ENCODE peak calls at places on chromosomes 7 and 10, in eight cellular contexts. One of them, this sample, is unnamed.

GRCh38 chr10:42477170-42477569 is 161.2 kb downstream of the ZNF33B start:
- DNase-seq in upper lobe of left lung: peak; percentile 59
- DNase-seq in pancreas: no peak
- DNase-seq in transverse colon: no peak
- DNase-seq in breast epithelium: no peak
- DNase-seq in lower lobe of right lung: no peak
- DNase-seq in psoas muscle: no peak
- DNase-seq in stomach: no peak
- DNase-seq in this sample: no peak

GRCh38 chr7:118573065-118573464 is 348.6 kb downstream of the ANKRD7 start:
- DNase-seq in upper lobe of left lung: no peak
- DNase-seq in pancreas: no peak
- DNase-seq in transverse colon: no peak
- DNase-seq in breast epithelium: no peak
- DNase-seq in lower lobe of right lung: no peak
- DNase-seq in psoas muscle: peak; percentile 75
- DNase-seq in stomach: no peak
- DNase-seq in this sample: no peak

GRCh38 chr10:49272251-49273081 is 26.5 kb upstream of the C10orf71 start:
- DNase-seq in upper lobe of left lung: peak; percentile 50
- DNase-seq in pancreas: no peak
- DNase-seq in transverse colon: no peak
- DNase-seq in breast epithelium: no peak
- DNase-seq in lower lobe of right lung: no peak
- DNase-seq in psoas muscle: peak; percentile 90
- DNase-seq in stomach: no peak
- DNase-seq in this sample: no peak

GRCh38 chr7:22016547-22016946 is 70.8 kb upstream of the CDCA7L start:
- DNase-seq in upper lobe of left lung: no peak
- DNase-seq in pancreas: no peak
- DNase-seq in transverse colon: no peak
- DNase-seq in breast epithelium: no peak
- DNase-seq in lower lobe of right lung: no peak
- DNase-seq in psoas muscle: no peak
- DNase-seq in stomach: no peak
- DNase-seq in this sample: no peak

GRCh38 chr7:139284252-139284896 is 53.3 kb downstream of the UBN2 start:
- DNase-seq in upper lobe of left lung: no peak
- DNase-seq in pancreas: no peak
- DNase-seq in transverse colon: peak; percentile 17
- DNase-seq in breast epithelium: no peak
- DNase-seq in lower lobe of right lung: no peak
- DNase-seq in psoas muscle: no peak
- DNase-seq in stomach: no peak
- DNase-seq in this sample: no peak

GRCh38 chr10:6009159-6009558 is 31.8 kb upstream of the IL15RA start:
- DNase-seq in upper lobe of left lung: no peak
- DNase-seq in pancreas: no peak
- DNase-seq in transverse colon: no peak
- DNase-seq in breast epithelium: no peak
- DNase-seq in lower lobe of right lung: no peak
- DNase-seq in psoas muscle: no peak
- DNase-seq in stomach: no peak
- DNase-seq in this sample: no peak

GRCh38 chr7:146772581-146772980 is 656.0 kb downstream of the CNTNAP2 start:
- DNase-seq in upper lobe of left lung: no peak
- DNase-seq in pancreas: no peak
- DNase-seq in transverse colon: no peak
- DNase-seq in breast epithelium: no peak
- DNase-seq in lower lobe of right lung: no peak
- DNase-seq in psoas muscle: no peak
- DNase-seq in stomach: no peak
- DNase-seq in this sample: no peak

GRCh38 chr7:2476776-2477446 is 713 bp upstream of the GRIFIN start:
- DNase-seq in upper lobe of left lung: peak; percentile 82
- DNase-seq in pancreas: no peak
- DNase-seq in transverse colon: no peak
- DNase-seq in breast epithelium: no peak
- DNase-seq in lower lobe of right lung: no peak
- DNase-seq in psoas muscle: no peak
- DNase-seq in stomach: no peak
- DNase-seq in this sample: no peak

GRCh38 chr10:123154943-123155505 is 822 bp downstream of the BUB3 start:
- DNase-seq in upper lobe of left lung: no peak
- DNase-seq in pancreas: no peak
- DNase-seq in transverse colon: peak; percentile 52
- DNase-seq in breast epithelium: no peak
- DNase-seq in lower lobe of right lung: peak; percentile 66
- DNase-seq in psoas muscle: no peak
- DNase-seq in stomach: no peak
- DNase-seq in this sample: no peak

GRCh38 chr10:71179382-71179781 is 33.0 kb upstream of the UNC5B start:
- DNase-seq in upper lobe of left lung: peak; percentile 18
- DNase-seq in pancreas: no peak
- DNase-seq in transverse colon: no peak
- DNase-seq in breast epithelium: no peak
- DNase-seq in lower lobe of right lung: no peak
- DNase-seq in psoas muscle: no peak
- DNase-seq in stomach: no peak
- DNase-seq in this sample: no peak

GRCh38 chr7:143295870-143296269 is 7.7 kb downstream of the CASP2 start:
- DNase-seq in upper lobe of left lung: no peak
- DNase-seq in pancreas: no peak
- DNase-seq in transverse colon: no peak
- DNase-seq in breast epithelium: no peak
- DNase-seq in lower lobe of right lung: no peak
- DNase-seq in psoas muscle: no peak
- DNase-seq in stomach: no peak
- DNase-seq in this sample: no peak

GRCh38 chr10:71263376-71263775 is 51.0 kb downstream of the UNC5B start:
- DNase-seq in upper lobe of left lung: no peak
- DNase-seq in pancreas: no peak
- DNase-seq in transverse colon: no peak
- DNase-seq in breast epithelium: no peak
- DNase-seq in lower lobe of right lung: no peak
- DNase-seq in psoas muscle: no peak
- DNase-seq in stomach: no peak
- DNase-seq in this sample: no peak

GRCh38 chr10:133464582-133465031 is 10.9 kb downstream of the SCART1 start:
- DNase-seq in upper lobe of left lung: peak; percentile 65
- DNase-seq in pancreas: no peak
- DNase-seq in transverse colon: no peak
- DNase-seq in breast epithelium: no peak
- DNase-seq in lower lobe of right lung: no peak
- DNase-seq in psoas muscle: peak; percentile 42
- DNase-seq in stomach: no peak
- DNase-seq in this sample: no peak

GRCh38 chr7:30880090-30880704 is 31.5 kb upstream of the AQP1 start:
- DNase-seq in upper lobe of left lung: no peak
- DNase-seq in pancreas: no peak
- DNase-seq in transverse colon: no peak
- DNase-seq in breast epithelium: no peak
- DNase-seq in lower lobe of right lung: no peak
- DNase-seq in psoas muscle: no peak
- DNase-seq in stomach: no peak
- DNase-seq in this sample: no peak

GRCh38 chr10:5323446-5323845 is 41.3 kb upstream of the UCN3 start:
- DNase-seq in upper lobe of left lung: no peak
- DNase-seq in pancreas: no peak
- DNase-seq in transverse colon: no peak
- DNase-seq in breast epithelium: no peak
- DNase-seq in lower lobe of right lung: no peak
- DNase-seq in psoas muscle: no peak
- DNase-seq in stomach: no peak
- DNase-seq in this sample: no peak

GRCh38 chr7:105439174-105439893 is 50.6 kb upstream of the SRPK2 start:
- DNase-seq in upper lobe of left lung: no peak
- DNase-seq in pancreas: no peak
- DNase-seq in transverse colon: peak; percentile 22
- DNase-seq in breast epithelium: no peak
- DNase-seq in lower lobe of right lung: no peak
- DNase-seq in psoas muscle: no peak
- DNase-seq in stomach: peak; percentile 37
- DNase-seq in this sample: no peak

GRCh38 chr7:24401628-24402593 is 117.9 kb downstream of the NPY start:
- DNase-seq in upper lobe of left lung: no peak
- DNase-seq in pancreas: no peak
- DNase-seq in transverse colon: no peak
- DNase-seq in breast epithelium: no peak
- DNase-seq in lower lobe of right lung: no peak
- DNase-seq in psoas muscle: no peak
- DNase-seq in stomach: no peak
- DNase-seq in this sample: no peak

GRCh38 chr10:91652364-91652763 is 19.5 kb upstream of the PPP1R3C start:
- DNase-seq in upper lobe of left lung: no peak
- DNase-seq in pancreas: no peak
- DNase-seq in transverse colon: no peak
- DNase-seq in breast epithelium: no peak
- DNase-seq in lower lobe of right lung: no peak
- DNase-seq in psoas muscle: no peak
- DNase-seq in stomach: no peak
- DNase-seq in this sample: no peak

GRCh38 chr10:95458014-95458413 is 103.2 kb downstream of the SORBS1 start:
- DNase-seq in upper lobe of left lung: no peak
- DNase-seq in pancreas: no peak
- DNase-seq in transverse colon: no peak
- DNase-seq in breast epithelium: no peak
- DNase-seq in lower lobe of right lung: no peak
- DNase-seq in psoas muscle: no peak
- DNase-seq in stomach: no peak
- DNase-seq in this sample: no peak

GRCh38 chr10:306654-307185 is 171.5 kb downstream of the ZMYND11 start:
- DNase-seq in upper lobe of left lung: no peak
- DNase-seq in pancreas: peak; percentile 55
- DNase-seq in transverse colon: no peak
- DNase-seq in breast epithelium: no peak
- DNase-seq in lower lobe of right lung: no peak
- DNase-seq in psoas muscle: no peak
- DNase-seq in stomach: no peak
- DNase-seq in this sample: no peak

GRCh38 chr10:101085846-101086245 is 24.1 kb downstream of the KAZALD1 start:
- DNase-seq in upper lobe of left lung: peak; percentile 7
- DNase-seq in pancreas: no peak
- DNase-seq in transverse colon: no peak
- DNase-seq in breast epithelium: no peak
- DNase-seq in lower lobe of right lung: no peak
- DNase-seq in psoas muscle: no peak
- DNase-seq in stomach: no peak
- DNase-seq in this sample: no peak

GRCh38 chr7:93861325-93861949 is 29.1 kb downstream of the TFPI2 start:
- DNase-seq in upper lobe of left lung: no peak
- DNase-seq in pancreas: no peak
- DNase-seq in transverse colon: no peak
- DNase-seq in breast epithelium: no peak
- DNase-seq in lower lobe of right lung: no peak
- DNase-seq in psoas muscle: no peak
- DNase-seq in stomach: no peak
- DNase-seq in this sample: no peak
- TF ChIP-seq CTCF in upper lobe of left lung: no peak
- TF ChIP-seq CTCF in pancreas: no peak
- TF ChIP-seq CTCF in transverse colon: no peak
- TF ChIP-seq CTCF in breast epithelium: no peak
- TF ChIP-seq CTCF in lower lobe of right lung: no peak
- TF ChIP-seq CTCF in psoas muscle: peak; percentile 18
- TF ChIP-seq CTCF in stomach: no peak
- TF ChIP-seq CTCF in this sample: peak; percentile 13

GRCh38 chr7:43612128-43612527 is 29.2 kb downstream of the STK17A start:
- DNase-seq in upper lobe of left lung: no peak
- DNase-seq in pancreas: no peak
- DNase-seq in transverse colon: no peak
- DNase-seq in breast epithelium: no peak
- DNase-seq in lower lobe of right lung: no peak
- DNase-seq in psoas muscle: no peak
- DNase-seq in stomach: no peak
- DNase-seq in this sample: no peak
- H3K4me1 ChIP-seq in upper lobe of left lung: peaks cover 5% of the 10 kb centered on the region
- H3K4me1 ChIP-seq in pancreas: no peaks in the 10 kb centered on the region
- H3K4me1 ChIP-seq in transverse colon: peaks cover 23% of the 10 kb centered on the region
- H3K4me1 ChIP-seq in breast epithelium: no peaks in the 10 kb centered on the region
- H3K4me1 ChIP-seq in lower lobe of right lung: peaks cover 10% of the 10 kb centered on the region
- H3K4me1 ChIP-seq in psoas muscle: peaks cover 15% of the 10 kb centered on the region
- H3K4me1 ChIP-seq in stomach: no peaks in the 10 kb centered on the region
- H3K4me1 ChIP-seq in this sample: peaks cover 26% of the 10 kb centered on the region

DNA sequence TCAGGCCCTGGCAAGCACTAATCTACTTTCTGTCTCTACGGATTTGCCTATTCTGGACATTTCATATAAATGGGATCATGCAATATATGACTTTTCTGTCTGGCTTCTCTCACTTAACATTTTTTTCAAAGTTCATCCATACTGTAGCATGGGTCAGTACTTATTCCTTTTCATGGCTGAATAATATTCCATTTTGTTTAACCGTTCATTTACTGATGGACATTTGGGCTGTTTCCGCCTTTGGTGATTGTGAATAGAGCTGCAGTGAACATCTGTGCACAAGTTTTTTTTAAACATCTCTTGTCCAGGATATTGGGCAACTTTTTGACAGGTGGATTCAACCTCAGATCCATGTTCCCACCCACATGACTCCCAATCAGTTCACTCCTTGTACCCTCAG is 31.0 kb downstream of the AIFM2 start:
- DNase-seq in upper lobe of left lung: no peak
- DNase-seq in pancreas: no peak
- DNase-seq in transverse colon: no peak
- DNase-seq in breast epithelium: no peak
- DNase-seq in lower lobe of right lung: no peak
- DNase-seq in psoas muscle: no peak
- DNase-seq in stomach: no peak
- DNase-seq in this sample: no peak
- TF ChIP-seq CTCF in upper lobe of left lung: no peak
- TF ChIP-seq CTCF in pancreas: no peak
- TF ChIP-seq CTCF in transverse colon: no peak
- TF ChIP-seq CTCF in breast epithelium: no peak
- TF ChIP-seq CTCF in lower lobe of right lung: no peak
- TF ChIP-seq CTCF in psoas muscle: no peak
- TF ChIP-seq CTCF in stomach: no peak
- TF ChIP-seq CTCF in this sample: no peak

GRCh38 chr7:11779864-11780263 is 52.1 kb downstream of the THSD7A start:
- DNase-seq in upper lobe of left lung: no peak
- DNase-seq in pancreas: no peak
- DNase-seq in transverse colon: no peak
- DNase-seq in breast epithelium: no peak
- DNase-seq in lower lobe of right lung: no peak
- DNase-seq in psoas muscle: no peak
- DNase-seq in stomach: no peak
- DNase-seq in this sample: no peak
- H3K4me1 ChIP-seq in upper lobe of left lung: no peaks in the 10 kb centered on the region
- H3K4me1 ChIP-seq in pancreas: no peaks in the 10 kb centered on the region
- H3K4me1 ChIP-seq in transverse colon: no peaks in the 10 kb centered on the region
- H3K4me1 ChIP-seq in breast epithelium: no peaks in the 10 kb centered on the region
- H3K4me1 ChIP-seq in lower lobe of right lung: no peaks in the 10 kb centered on the region
- H3K4me1 ChIP-seq in psoas muscle: no peaks in the 10 kb centered on the region
- H3K4me1 ChIP-seq in stomach: no peaks in the 10 kb centered on the region
- H3K4me1 ChIP-seq in this sample: no peaks in the 10 kb centered on the region

This sample was measured in esophagus squamous epithelium.